ENCODE peak calls at places on chromosome 6, in seven cellular contexts. B is neuronal stem cell; M is cardiac muscle cell; D is uterus; X is Panc1; C is H7; H is CD8-positive, alpha-beta memory T cell. I is an unnamed sample.

GRCh38 chr6:57198926-57199636 is 23.0 kb downstream of the RAB23 start:
- DNase-seq in B (no peak), M (no peak), D (no peak), X (no peak), C (peak; percentile 21), H (no peak), I (no peak)

GRCh38 chr6:44012078-44012493 is 115.2 kb downstream of the MRPL14 start:
- DNase-seq in B (no peak), M (peak; percentile 93), D (no peak), X (no peak), C (no peak), H (no peak), I (peak; percentile 94)

GRCh38 chr6:78942451-78942850 is 75.1 kb downstream of the IRAK1BP1 start:
- DNase-seq in B (no peak), M (peak; percentile 29), D (no peak), X (no peak), C (no peak), H (no peak), I (no peak)

GRCh38 chr6:89438248-89438647 is 5.3 kb downstream of the ANKRD6 start:
- DNase-seq in B (no peak), M (no peak), D (no peak), X (no peak), C (no peak), H (no peak), I (no peak)

GRCh38 chr6:17173071-17173470 is 71.2 kb downstream of the STMND1 start:
- DNase-seq in B (no peak), M (no peak), D (no peak), X (no peak), C (no peak), H (no peak), I (no peak)

GRCh38 chr6:127608554-127609270 is 31.7 kb downstream of the C6orf58 start:
- DNase-seq in B (no peak), M (no peak), D (no peak), X (no peak), C (no peak), H (no peak), I (no peak)

GRCh38 chr6:16432075-16433032 is 194.0 kb downstream of the GMPR start:
- DNase-seq in B (no peak), M (peak; percentile 82), D (no peak), X (no peak), C (no peak), H (no peak), I (no peak)

GRCh38 chr6:112338310-112338709 is 8.8 kb upstream of the RFPL4B start:
- DNase-seq in B (no peak), M (no peak), D (no peak), X (no peak), C (no peak), H (no peak), I (no peak)

GRCh38 chr6:15575357-15576037 is 87.3 kb downstream of the DTNBP1 start:
- DNase-seq in B (no peak), M (no peak), D (no peak), X (no peak), C (no peak), H (no peak), I (no peak)

GRCh38 chr6:166626177-166627038 is 643 bp downstream of the RPS6KA2 start:
- DNase-seq in B (peak; percentile 17), M (peak; percentile 58), D (no peak), X (no peak), C (peak; percentile 66), H (peak; percentile 4), I (no peak)

GRCh38 chr6:40551966-40552365 is 35.2 kb downstream of the LRFN2 start:
- DNase-seq in B (no peak), M (no peak), D (no peak), X (no peak), C (no peak), H (no peak), I (no peak)

GRCh38 chr6:27870486-27870885 is 41.7 kb downstream of the OR2B2 start:
- DNase-seq in B (no peak), M (no peak), D (no peak), X (no peak), C (no peak), H (no peak), I (no peak)

GRCh38 chr6:5036309-5036708 is 32.5 kb upstream of the RPP40 start:
- DNase-seq in B (peak; percentile 53), M (peak; percentile 45), D (no peak), X (no peak), C (peak; percentile 87), H (no peak), I (no peak)

GRCh38 chr6:69145062-69145461 is 510.0 kb downstream of the ADGRB3 start:
- DNase-seq in B (no peak), M (no peak), D (no peak), X (no peak), C (no peak), H (no peak), I (no peak)

GRCh38 chr6:102488729-102489128 is 1095.2 kb downstream of the GRIK2 start:
- DNase-seq in B (no peak), M (peak; percentile 6), D (no peak), X (no peak), C (no peak), H (no peak), I (peak; percentile 19)

GRCh38 chr6:137874204-137875001 is 7.3 kb downstream of the TNFAIP3 start:
- DNase-seq in B (no peak), M (peak; percentile 42), D (no peak), X (no peak), C (no peak), H (no peak), I (no peak)

GRCh38 chr6:21109421-21110178 is 484.0 kb upstream of the SOX4 start:
- DNase-seq in B (no peak), M (peak; percentile 74), D (no peak), X (peak; percentile 45), C (no peak), H (no peak), I (peak; percentile 77)

GRCh38 chr6:97186416-97186999 is 96.5 kb downstream of the MMS22L start:
- DNase-seq in B (peak; percentile 53), M (peak; percentile 80), D (peak; percentile 20), X (peak; percentile 38), C (peak; percentile 25), H (peak; percentile 45), I (peak; percentile 31)

GRCh38 chr6:129517288-129517687 is 192.7 kb downstream of the ARHGAP18 start:
- DNase-seq in B (no peak), M (peak; percentile 25), D (no peak), X (no peak), C (no peak), H (no peak), I (no peak)

GRCh38 chr6:113645576-113645970 is 211.6 kb upstream of the MARCKS start:
- DNase-seq in B (no peak), M (peak; percentile 75), D (no peak), X (no peak), C (no peak), H (no peak), I (peak; percentile 86)

GRCh38 chr6:105851181-105851580 is 235.0 kb upstream of the PRDM1 start:
- DNase-seq in B (peak; percentile 20), M (no peak), D (no peak), X (no peak), C (peak; percentile 57), H (no peak), I (no peak)

GRCh38 chr6:87968435-87969278 is 79.0 kb upstream of the SPACA1 start:
- DNase-seq in B (no peak), M (peak; percentile 27), D (no peak), X (no peak), C (peak; percentile 15), H (peak; percentile 2), I (no peak)

GRCh38 chr6:156645106-156645505 is 132.1 kb upstream of the ARID1B start:
- DNase-seq in B (no peak), M (peak; percentile 41), D (no peak), X (no peak), C (no peak), H (no peak), I (no peak)

GRCh38 chr6:93352604-93353003 is 66.8 kb downstream of the EPHA7 start:
- DNase-seq in B (no peak), M (no peak), D (no peak), X (no peak), C (no peak), H (no peak), I (no peak)
- H3K36me3 ChIP-seq in B (no peaks in the 10 kb centered on the region), M (peaks cover 19% of the 10 kb centered on the region), D (no peaks in the 10 kb centered on the region), X (no peaks in the 10 kb centered on the region), C (no peaks in the 10 kb centered on the region), H (no peaks in the 10 kb centered on the region), I (no peaks in the 10 kb centered on the region)

DNA sequence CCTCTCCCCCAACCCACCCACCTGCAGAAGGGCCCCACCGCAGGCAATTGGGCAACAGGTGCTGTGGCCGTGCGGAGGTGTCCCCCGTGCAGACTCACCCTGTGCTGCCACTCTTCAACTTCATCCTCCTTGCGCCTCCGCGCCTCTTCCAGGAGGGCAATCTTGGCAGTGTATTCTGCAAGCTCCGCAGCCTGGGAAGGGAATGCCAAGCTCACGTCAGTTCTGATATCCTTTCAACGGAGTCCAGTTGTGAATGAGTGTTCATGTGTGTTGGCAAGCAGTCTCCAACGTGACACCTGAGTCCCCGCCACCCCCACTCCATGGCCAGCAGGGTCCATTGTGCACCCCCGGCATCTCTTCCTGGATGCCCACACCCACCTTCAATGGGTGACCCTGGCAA is 49.9 kb downstream of the EZR start:
- DNase-seq in B (no peak), M (no peak), D (no peak), X (no peak), C (peak; percentile 29), H (no peak), I (no peak)
- H3K36me3 ChIP-seq in B (peaks cover 99% of the 10 kb centered on the region), M (peaks cover 74% of the 10 kb centered on the region), D (no peaks in the 10 kb centered on the region), X (peaks cover 24% of the 10 kb centered on the region), C (peaks cover 84% of the 10 kb centered on the region), H (peaks cover 79% of the 10 kb centered on the region), I (peaks cover 25% of the 10 kb centered on the region)

GRCh38 chr6:169684056-169684455 is 17.8 kb downstream of the WDR27 start:
- DNase-seq in B (no peak), M (no peak), D (no peak), X (no peak), C (no peak), H (no peak), I (no peak)

GRCh38 chr6:169691260-169691659 is 10.6 kb downstream of the WDR27 start:
- DNase-seq in B (no peak), M (no peak), D (no peak), X (no peak), C (no peak), H (no peak), I (no peak)

GRCh38 chr6:169692516-169692915 is 9.3 kb downstream of the WDR27 start:
- DNase-seq in B (no peak), M (peak; percentile 59), D (no peak), X (no peak), C (no peak), H (no peak), I (no peak)

GRCh38 chr6:169685860-169686259 is 16.0 kb downstream of the WDR27 start:
- DNase-seq in B (no peak), M (no peak), D (no peak), X (no peak), C (no peak), H (no peak), I (no peak)

GRCh38 chr6:169689247-169689646 is 12.6 kb downstream of the WDR27 start:
- DNase-seq in B (no peak), M (peak; percentile 84), D (no peak), X (no peak), C (no peak), H (no peak), I (no peak)
- H3K36me3 ChIP-seq in B (peaks cover 80% of the 10 kb centered on the region), M (peaks cover 15% of the 10 kb centered on the region), D (no peaks in the 10 kb centered on the region), X (peaks cover 10% of the 10 kb centered on the region), C (peaks cover 2% of the 10 kb centered on the region), H (no peaks in the 10 kb centered on the region), I (no peaks in the 10 kb centered on the region)

DNA sequence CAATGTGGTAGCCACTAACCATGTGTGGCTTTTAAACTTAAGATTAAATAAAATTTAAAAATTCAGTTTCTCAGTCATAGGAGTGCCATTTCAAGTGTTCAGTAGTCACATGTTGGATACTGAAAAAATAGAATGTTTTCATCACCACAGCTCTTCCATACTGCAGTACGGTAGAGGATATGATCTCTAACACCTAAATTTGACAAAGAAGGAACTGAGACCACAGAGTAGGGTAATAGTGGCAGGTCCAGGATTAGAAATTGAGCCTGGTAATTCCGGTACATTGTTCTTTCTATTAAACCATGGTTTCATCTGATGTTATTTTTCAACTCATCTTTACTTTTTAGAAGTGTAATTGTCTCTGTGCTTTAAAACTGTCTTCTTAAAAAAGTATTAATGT is 104.0 kb downstream of the CD2AP start:
- DNase-seq in B (no peak), M (no peak), D (no peak), X (no peak), C (no peak), H (no peak), I (no peak)
- H3K36me3 ChIP-seq in B (peaks cover 3% of the 10 kb centered on the region), M (peaks cover 32% of the 10 kb centered on the region), D (no peaks in the 10 kb centered on the region), X (peaks cover 5% of the 10 kb centered on the region), C (peaks cover 6% of the 10 kb centered on the region), H (peaks cover 12% of the 10 kb centered on the region), I (peaks cover 2% of the 10 kb centered on the region)